ENCODE peak calls at places on chromosome 17, in ten cellular contexts. U is HepG2, V is tibial artery, N is pancreas, Y is mesendoderm, J is breast epithelium, Z is H1, O is bronchial epithelial cell, B is neuronal stem cell, R is endothelial cell of umbilical vein. S is an unnamed sample. For H3K27me3, the result is how much of the 10 kb centered on the place peaks cover.

GRCh38 chr17:37516131-37516561 is 26.5 kb downstream of the DUSP14 start:
- DNase-seq in U (no peak), V (no peak), N (no peak), Y (peak), J (no peak), Z (no peak), O (peak), B (no peak), R (no peak), S (no peak)

GRCh38 chr17:42345396-42346078 is 42.7 kb downstream of the STAT3 start:
- DNase-seq in U (no peak), V (no peak), N (peak), Y (no peak), J (no peak), Z (no peak), O (no peak), B (no peak), R (no peak), S (no peak)

GRCh38 chr17:61307905-61308886 is 91.4 kb upstream of the TBX2 start:
- DNase-seq in U (no peak), V (no peak), N (no peak), Y (no peak), J (no peak), Z (no peak), O (no peak), B (no peak), R (no peak), S (peak)

GRCh38 chr17:30222741-30223175 is 12.7 kb downstream of the SLC6A4 start:
- DNase-seq in U (peak), V (no peak), N (no peak), Y (no peak), J (no peak), Z (no peak), O (no peak), B (no peak), R (no peak), S (no peak)

GRCh38 chr17:27600471-27600870 is 30.5 kb upstream of the LGALS9 start:
- DNase-seq in U (no peak), V (no peak), N (no peak), Y (no peak), J (no peak), Z (no peak), O (no peak), B (no peak), R (no peak), S (no peak)

GRCh38 chr17:71505200-71505599 is 615.6 kb upstream of the SOX9 start:
- DNase-seq in U (no peak), V (no peak), N (no peak), Y (peak), J (no peak), Z (no peak), O (no peak), B (no peak), R (no peak), S (no peak)

GRCh38 chr17:15510361-15510760 is 42.9 kb upstream of the CDRT4 start:
- DNase-seq in U (no peak), V (no peak), N (no peak), Y (no peak), J (no peak), Z (no peak), O (peak), B (no peak), R (peak), S (no peak)

GRCh38 chr17:51427259-51428255 is 167.2 kb downstream of the UTP18 start:
- DNase-seq in U (no peak), V (no peak), N (no peak), Y (no peak), J (no peak), Z (no peak), O (no peak), B (no peak), R (no peak), S (no peak)

GRCh38 chr17:48604770-48605329 is at the start of gene HOXB6:
- DNase-seq in U (no peak), V (no peak), N (no peak), Y (no peak), J (no peak), Z (no peak), O (no peak), B (no peak), R (peak), S (no peak)

GRCh38 chr17:4872786-4873185 is 26.6 kb upstream of the C17orf107 start:
- DNase-seq in U (no peak), V (no peak), N (no peak), Y (no peak), J (no peak), Z (no peak), O (no peak), B (no peak), R (peak), S (no peak)

GRCh38 chr17:47847341-47848197 is 3.4 kb downstream of the SP6 start:
- DNase-seq in U (no peak), V (no peak), N (no peak), Y (peak), J (no peak), Z (peak), O (no peak), B (no peak), R (no peak), S (no peak)

GRCh38 chr17:72419866-72420774 is 299.3 kb downstream of the SOX9 start:
- DNase-seq in U (no peak), V (no peak), N (no peak), Y (no peak), J (no peak), Z (no peak), O (no peak), B (no peak), R (no peak), S (no peak)

GRCh38 chr17:51860934-51861561 is 297.5 kb downstream of the CA10 start:
- DNase-seq in U (peak), V (no peak), N (peak), Y (peak), J (no peak), Z (peak), O (peak), B (peak), R (no peak), S (no peak)

GRCh38 chr17:16918443-16918842 is 53.5 kb downstream of the TNFRSF13B start:
- DNase-seq in U (no peak), V (no peak), N (no peak), Y (no peak), J (peak), Z (no peak), O (no peak), B (no peak), R (no peak), S (no peak)

GRCh38 chr17:2563061-2563460 is 30.4 kb upstream of the PAFAH1B1 start:
- DNase-seq in U (no peak), V (no peak), N (no peak), Y (peak), J (no peak), Z (no peak), O (peak), B (no peak), R (no peak), S (no peak)

GRCh38 chr17:59439261-59439660 is 107.8 kb downstream of the YPEL2 start:
- DNase-seq in U (no peak), V (no peak), N (no peak), Y (peak), J (no peak), Z (no peak), O (no peak), B (no peak), R (peak), S (no peak)

GRCh38 chr17:70173646-70174045 is 4.3 kb downstream of the KCNJ2 start:
- DNase-seq in U (no peak), V (no peak), N (no peak), Y (no peak), J (no peak), Z (no peak), O (no peak), B (no peak), R (no peak), S (no peak)

GRCh38 chr17:8941520-8941919 is 24.0 kb downstream of the PIK3R5 start:
- DNase-seq in U (no peak), V (no peak), N (no peak), Y (no peak), J (no peak), Z (no peak), O (no peak), B (no peak), R (no peak), S (no peak)

GRCh38 chr17:14112407-14112806 is 43.1 kb downstream of the COX10 start:
- DNase-seq in U (no peak), V (no peak), N (no peak), Y (no peak), J (no peak), Z (no peak), O (no peak), B (no peak), R (no peak), S (no peak)

GRCh38 chr17:79320331-79320730 is 245.7 kb downstream of the ENGASE start:
- DNase-seq in U (no peak), V (no peak), N (no peak), Y (no peak), J (no peak), Z (no peak), O (no peak), B (no peak), R (no peak), S (no peak)

GRCh38 chr17:559699-560378 is 154.8 kb downstream of the VPS53 start:
- DNase-seq in U (no peak), V (peak), N (no peak), Y (no peak), J (no peak), Z (no peak), O (peak), B (no peak), R (peak), S (peak)

GRCh38 chr17:66491213-66491612 is 188.8 kb downstream of the PRKCA start:
- DNase-seq in U (no peak), V (no peak), N (no peak), Y (no peak), J (no peak), Z (no peak), O (no peak), B (no peak), R (no peak), S (no peak)

GRCh38 chr17:44007346-44008204 is 3.2 kb downstream of the NAGS start:
- DNase-seq in U (no peak), V (no peak), N (no peak), Y (peak), J (no peak), Z (peak), O (no peak), B (no peak), R (no peak), S (no peak)
- H3K27me3 ChIP-seq in U (under half), V (half or more), N (under half), Y (under half), J (under half), Z (under half), O (under half), B (under half), R (under half), S (under half)

GRCh38 chr17:43754947-43755346 is 3.6 kb downstream of the SOST start:
- DNase-seq in U (no peak), V (no peak), N (no peak), Y (no peak), J (no peak), Z (peak), O (no peak), B (no peak), R (no peak), S (no peak)
- H3K27me3 ChIP-seq in U (under half), V (under half), N (under half), Y (under half), J (under half), Z (under half), O (under half), B (half or more), R (under half), S (under half)

GRCh38 chr17:40617678-40618240 is 29.9 kb downstream of the SMARCE1 start:
- DNase-seq in U (peak), V (peak), N (no peak), Y (peak), J (no peak), Z (no peak), O (peak), B (no peak), R (no peak), S (no peak)
- H3K27me3 ChIP-seq in U (under half), V (half or more), N (under half), Y (under half), J (under half), Z (under half), O (under half), B (half or more), R (under half), S (under half)

DNA sequence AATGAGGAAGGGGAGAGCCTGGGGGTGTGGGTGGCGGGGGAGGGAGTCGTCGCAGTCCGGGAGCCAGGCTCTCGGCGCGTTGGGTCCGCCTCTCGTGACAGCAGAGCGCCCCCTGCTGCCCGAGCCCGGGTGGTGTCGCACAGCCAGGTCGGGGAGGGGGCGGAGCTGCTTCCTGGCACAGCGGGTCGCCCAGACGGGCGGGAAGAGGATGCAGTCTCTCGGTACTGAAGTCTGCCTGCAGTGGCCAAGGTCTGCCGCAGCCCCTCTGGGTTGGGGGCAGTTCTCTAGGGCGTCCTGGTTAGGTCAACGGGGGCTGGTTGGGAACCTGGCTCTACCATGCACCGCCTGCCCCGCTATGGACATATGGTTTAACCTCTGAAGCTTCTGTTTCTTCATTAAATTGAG is 38.2 kb upstream of the CCDC182 start:
- DNase-seq in U (peak), V (peak), N (peak), Y (peak), J (peak), Z (peak), O (peak), B (peak), R (peak), S (peak)
- H3K27me3 ChIP-seq in U (under half), V (under half), N (under half), Y (under half), J (under half), Z (under half), O (under half), B (under half), R (under half), S (under half)

GRCh38 chr17:76986318-76986717 is 118.1 kb downstream of the MGAT5B start:
- DNase-seq in U (no peak), V (no peak), N (no peak), Y (no peak), J (no peak), Z (no peak), O (no peak), B (no peak), R (no peak), S (no peak)
- H3K27me3 ChIP-seq in U (under half), V (half or more), N (under half), Y (under half), J (under half), Z (under half), O (under half), B (under half), R (under half), S (under half)